ENCODE peak calls at places on chromosomes 3 and 15, in six cellular contexts. A, M, F, D, I and V are unnamed samples.

GRCh38 chr3:116002240-116002639 is 378.9 kb downstream of the GAP43 start:
- DNase-seq in A (no peak), M (no peak), F (no peak), D (no peak), I (no peak), V (no peak)

GRCh38 chr3:10273697-10274305 is 18.9 kb downstream of the GHRL start:
- DNase-seq in A (peak; percentile 36), M (no peak), F (peak; percentile 37), D (no peak), I (no peak), V (no peak)

GRCh38 chr15:72285927-72286516 is 13.7 kb upstream of the PARP6 start:
- DNase-seq in A (peak; percentile 34), M (peak; percentile 55), F (no peak), D (peak; percentile 68), I (peak; percentile 27), V (peak; percentile 32)

GRCh38 chr3:194637066-194637465 is 3.8 kb upstream of the TMEM44 start:
- DNase-seq in A (no peak), M (no peak), F (no peak), D (no peak), I (no peak), V (peak; percentile 19)

GRCh38 chr3:123314409-123315270 is 112.9 kb downstream of the SEC22A start:
- DNase-seq in A (no peak), M (no peak), F (no peak), D (no peak), I (peak; percentile 93), V (no peak)

GRCh38 chr15:100096700-100097099 is 245.1 kb downstream of the ADAMTS17 start:
- DNase-seq in A (no peak), M (no peak), F (no peak), D (no peak), I (no peak), V (no peak)

GRCh38 chr3:146164951-146165350 is 4.0 kb upstream of the PLOD2 start:
- DNase-seq in A (no peak), M (no peak), F (no peak), D (no peak), I (no peak), V (no peak)

GRCh38 chr15:65102912-65103311 is 12.1 kb downstream of the UBAP1L start:
- DNase-seq in A (no peak), M (no peak), F (no peak), D (no peak), I (no peak), V (no peak)

GRCh38 chr3:55607844-55608243 is 120.7 kb upstream of the WNT5A start:
- DNase-seq in A (no peak), M (peak; percentile 10), F (no peak), D (no peak), I (no peak), V (no peak)

GRCh38 chr3:46655271-46655670 is 38.2 kb downstream of the ALS2CL start:
- DNase-seq in A (no peak), M (peak; percentile 12), F (no peak), D (no peak), I (no peak), V (no peak)

GRCh38 chr3:133535971-133536634 is 37.4 kb upstream of the CDV3 start:
- DNase-seq in A (peak; percentile 98), M (peak; percentile 94), F (peak; percentile 89), D (peak; percentile 49), I (no peak), V (peak; percentile 94)

GRCh38 chr3:119518026-119518425 is 19.7 kb downstream of the TIMMDC1 start:
- DNase-seq in A (no peak), M (no peak), F (no peak), D (no peak), I (no peak), V (no peak)
- H3K4me3 ChIP-seq in A (no peak overlapping the region), M (no peak overlapping the region), F (no peak overlapping the region), D (no peak overlapping the region), I (no peak overlapping the region), V (no peak overlapping the region)

GRCh38 chr15:43056696-43057095 is 49.1 kb downstream of the UBR1 start:
- DNase-seq in A (no peak), M (no peak), F (no peak), D (no peak), I (no peak), V (no peak)
- H3K36me3 ChIP-seq in A (peaks cover 5% of the 10 kb centered on the region), M (peaks cover 75% of the 10 kb centered on the region), F (peaks cover 52% of the 10 kb centered on the region), D (no peaks in the 10 kb centered on the region), I (peaks cover 21% of the 10 kb centered on the region), V (peaks cover 1% of the 10 kb centered on the region)

DNA sequence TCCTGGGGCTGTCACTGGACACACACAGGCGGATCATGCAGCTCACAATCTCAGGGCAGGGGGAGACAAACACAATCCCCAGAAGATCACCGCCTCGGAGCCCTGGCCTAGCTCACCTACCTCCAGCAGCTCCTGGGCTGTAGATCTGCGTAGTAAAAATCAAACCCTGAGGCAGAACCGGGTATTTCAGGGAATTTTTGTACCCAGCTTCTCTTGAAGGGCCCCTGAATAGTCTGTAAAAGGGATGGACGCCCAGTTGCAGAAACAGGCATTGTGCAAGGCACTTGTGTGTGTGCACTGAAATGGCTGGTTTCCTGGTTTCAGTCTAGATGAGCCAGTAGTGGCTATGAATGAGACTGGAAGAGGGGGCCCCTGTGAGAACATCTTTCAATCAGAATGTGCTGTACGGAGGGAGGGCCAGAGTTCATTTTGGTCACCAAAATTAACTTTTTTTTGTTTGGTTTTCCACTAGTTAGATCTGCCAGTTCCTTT is 54.9 kb upstream of the RPL32 start:
- DNase-seq in A (no peak), M (peak; percentile 14), F (no peak), D (peak; percentile 9), I (no peak), V (no peak)
- TF ChIP-seq CTCF in A (no peak), M (no peak), F (no peak), D (no peak), I (peak; percentile 20), V (no peak)

GRCh38 chr3:4504340-4505261 is 11.5 kb downstream of the ITPR1 start:
- DNase-seq in A (peak; percentile 54), M (peak; percentile 30), F (no peak), D (peak; percentile 23), I (no peak), V (peak; percentile 28)
- H3K4me3 ChIP-seq in A (peak overlapping the region; percentile 34), M (no peak overlapping the region), F (no peak overlapping the region), D (no peak overlapping the region), I (no peak overlapping the region), V (no peak overlapping the region)

GRCh38 chr3:170244566-170244965 is 22.3 kb downstream of the PRKCI start:
- DNase-seq in A (no peak), M (no peak), F (no peak), D (no peak), I (no peak), V (peak; percentile 80)
- H3K36me3 ChIP-seq in A (no peaks in the 10 kb centered on the region), M (no peaks in the 10 kb centered on the region), F (peaks cover 6% of the 10 kb centered on the region), D (no peaks in the 10 kb centered on the region), I (peaks cover 4% of the 10 kb centered on the region), V (peaks cover 2% of the 10 kb centered on the region)

GRCh38 chr3:151753846-151754245 is 20.1 kb downstream of the AADACL2 start:
- DNase-seq in A (no peak), M (no peak), F (no peak), D (no peak), I (no peak), V (peak; percentile 71)
- TF ChIP-seq CTCF in A (no peak), M (no peak), F (no peak), D (no peak), I (no peak), V (no peak)

GRCh38 chr3:5004319-5005152 is 25.3 kb downstream of the BHLHE40 start:
- DNase-seq in A (no peak), M (no peak), F (no peak), D (no peak), I (no peak), V (peak; percentile 97)

GRCh38 chr3:5007873-5008272 is 28.6 kb downstream of the BHLHE40 start:
- DNase-seq in A (no peak), M (no peak), F (no peak), D (no peak), I (no peak), V (no peak)

GRCh38 chr3:5009506-5010100 is 30.4 kb downstream of the BHLHE40 start:
- DNase-seq in A (no peak), M (peak; percentile 65), F (peak; percentile 67), D (no peak), I (no peak), V (no peak)

GRCh38 chr3:5005367-5005766 is 26.1 kb downstream of the BHLHE40 start:
- DNase-seq in A (no peak), M (no peak), F (no peak), D (no peak), I (no peak), V (no peak)

GRCh38 chr3:5006755-5007202 is 27.5 kb downstream of the BHLHE40 start:
- DNase-seq in A (no peak), M (no peak), F (no peak), D (no peak), I (no peak), V (peak; percentile 63)
- H3K4me3 ChIP-seq in A (no peak overlapping the region), M (no peak overlapping the region), F (no peak overlapping the region), D (no peak overlapping the region), I (no peak overlapping the region), V (no peak overlapping the region)

GRCh38 chr15:98907921-98908490 is 99.6 kb downstream of the PGPEP1L start:
- DNase-seq in A (no peak), M (no peak), F (no peak), D (no peak), I (no peak), V (no peak)
- H3K36me3 ChIP-seq in A (peaks cover under 1% of the 10 kb centered on the region), M (peaks cover 17% of the 10 kb centered on the region), F (peaks cover 35% of the 10 kb centered on the region), D (no peaks in the 10 kb centered on the region), I (peaks cover 25% of the 10 kb centered on the region), V (peaks cover 23% of the 10 kb centered on the region)

GRCh38 chr3:102224171-102224570 is 210.6 kb upstream of the ZPLD1 start:
- DNase-seq in A (peak; percentile 44), M (peak; percentile 34), F (peak; percentile 25), D (peak; percentile 22), I (no peak), V (peak; percentile 44)
- TF ChIP-seq CTCF in A (peak; percentile 42), M (peak; percentile 37), F (peak; percentile 20), D (peak; percentile 55), I (no peak), V (peak; percentile 42)